ENCODE peak calls at places on chromosomes 6 and 20, in five cellular contexts. One of them, this sample, is unnamed.
A peak's percentile ranks its signal among the peaks of the same experiment; 100 is the strongest.

GRCh38 chr6:52497652-52498408 is 77.7 kb downstream of the EFHC1 start:
- DNase-seq in sigmoid colon: peak; percentile 82
- DNase-seq in DND-41: no peak
- DNase-seq in AG04449: no peak
- DNase-seq in tibial artery: no peak
- DNase-seq in this sample: no peak

GRCh38 chr6:157219201-157220200 is 103.8 kb downstream of the TMEM242 start:
- DNase-seq in sigmoid colon: no peak
- DNase-seq in DND-41: no peak
- DNase-seq in AG04449: no peak
- DNase-seq in tibial artery: no peak
- DNase-seq in this sample: no peak

GRCh38 chr20:45821942-45822341 is 5.2 kb downstream of the TNNC2 start:
- DNase-seq in sigmoid colon: no peak
- DNase-seq in DND-41: no peak
- DNase-seq in AG04449: no peak
- DNase-seq in tibial artery: no peak
- DNase-seq in this sample: no peak

GRCh38 chr6:90818163-90818562 is 231.3 kb upstream of the MAP3K7 start:
- DNase-seq in sigmoid colon: no peak
- DNase-seq in DND-41: no peak
- DNase-seq in AG04449: no peak
- DNase-seq in tibial artery: no peak
- DNase-seq in this sample: no peak

GRCh38 chr20:46251211-46251673 is 57.1 kb downstream of the CDH22 start:
- DNase-seq in sigmoid colon: no peak
- DNase-seq in DND-41: no peak
- DNase-seq in AG04449: no peak
- DNase-seq in tibial artery: no peak
- DNase-seq in this sample: no peak

GRCh38 chr6:72553531-72554202 is 68.2 kb upstream of the KCNQ5 start:
- DNase-seq in sigmoid colon: no peak
- DNase-seq in DND-41: no peak
- DNase-seq in AG04449: peak; percentile 56
- DNase-seq in tibial artery: no peak
- DNase-seq in this sample: no peak

GRCh38 chr20:8812818-8813217 is 256.1 kb upstream of the PLCB4 start:
- DNase-seq in sigmoid colon: peak; percentile 56
- DNase-seq in DND-41: no peak
- DNase-seq in AG04449: no peak
- DNase-seq in tibial artery: peak; percentile 30
- DNase-seq in this sample: no peak

GRCh38 chr20:45069261-45069660 is 31.7 kb downstream of the KCNS1 start:
- DNase-seq in sigmoid colon: no peak
- DNase-seq in DND-41: no peak
- DNase-seq in AG04449: no peak
- DNase-seq in tibial artery: no peak
- DNase-seq in this sample: no peak

GRCh38 chr6:56555438-56555872 is 87.2 kb downstream of the DST start:
- DNase-seq in sigmoid colon: peak; percentile 66
- DNase-seq in DND-41: no peak
- DNase-seq in AG04449: no peak
- DNase-seq in tibial artery: no peak
- DNase-seq in this sample: no peak

GRCh38 chr6:23244300-23244699 is 674.9 kb downstream of the HDGFL1 start:
- DNase-seq in sigmoid colon: no peak
- DNase-seq in DND-41: no peak
- DNase-seq in AG04449: peak; percentile 64
- DNase-seq in tibial artery: no peak
- DNase-seq in this sample: no peak

GRCh38 chr6:23246901-23247300 is 677.5 kb downstream of the HDGFL1 start:
- DNase-seq in sigmoid colon: no peak
- DNase-seq in DND-41: no peak
- DNase-seq in AG04449: no peak
- DNase-seq in tibial artery: no peak
- DNase-seq in this sample: no peak

GRCh38 chr6:23243858-23244257 is 674.5 kb downstream of the HDGFL1 start:
- DNase-seq in sigmoid colon: no peak
- DNase-seq in DND-41: no peak
- DNase-seq in AG04449: no peak
- DNase-seq in tibial artery: no peak
- DNase-seq in this sample: no peak

GRCh38 chr6:23245559-23245958 is 676.2 kb downstream of the HDGFL1 start:
- DNase-seq in sigmoid colon: no peak
- DNase-seq in DND-41: no peak
- DNase-seq in AG04449: no peak
- DNase-seq in tibial artery: no peak
- DNase-seq in this sample: no peak
- H3K4me3 ChIP-seq in sigmoid colon: no peak overlapping the region
- H3K4me3 ChIP-seq in DND-41: no peak overlapping the region
- H3K4me3 ChIP-seq in AG04449: no peak overlapping the region
- H3K4me3 ChIP-seq in tibial artery: no peak overlapping the region
- H3K4me3 ChIP-seq in this sample: no peak overlapping the region

GRCh38 chr20:19934792-19935491 is 82.2 kb upstream of the NAA20 start:
- DNase-seq in sigmoid colon: peak; percentile 79
- DNase-seq in DND-41: no peak
- DNase-seq in AG04449: no peak
- DNase-seq in tibial artery: peak; percentile 58
- DNase-seq in this sample: no peak
- H3K4me3 ChIP-seq in sigmoid colon: peak overlapping the region; percentile 19
- H3K4me3 ChIP-seq in DND-41: no peak overlapping the region
- H3K4me3 ChIP-seq in AG04449: no peak overlapping the region
- H3K4me3 ChIP-seq in tibial artery: peak overlapping the region; percentile 13
- H3K4me3 ChIP-seq in this sample: no peak overlapping the region

GRCh38 chr6:143607959-143608358 is 69.8 kb upstream of the PHACTR2 start:
- DNase-seq in sigmoid colon: no peak
- DNase-seq in DND-41: no peak
- DNase-seq in AG04449: no peak
- DNase-seq in tibial artery: no peak
- DNase-seq in this sample: no peak
- H3K4me3 ChIP-seq in sigmoid colon: no peak overlapping the region
- H3K4me3 ChIP-seq in DND-41: no peak overlapping the region
- H3K4me3 ChIP-seq in AG04449: no peak overlapping the region
- H3K4me3 ChIP-seq in tibial artery: no peak overlapping the region
- H3K4me3 ChIP-seq in this sample: no peak overlapping the region

DNA sequence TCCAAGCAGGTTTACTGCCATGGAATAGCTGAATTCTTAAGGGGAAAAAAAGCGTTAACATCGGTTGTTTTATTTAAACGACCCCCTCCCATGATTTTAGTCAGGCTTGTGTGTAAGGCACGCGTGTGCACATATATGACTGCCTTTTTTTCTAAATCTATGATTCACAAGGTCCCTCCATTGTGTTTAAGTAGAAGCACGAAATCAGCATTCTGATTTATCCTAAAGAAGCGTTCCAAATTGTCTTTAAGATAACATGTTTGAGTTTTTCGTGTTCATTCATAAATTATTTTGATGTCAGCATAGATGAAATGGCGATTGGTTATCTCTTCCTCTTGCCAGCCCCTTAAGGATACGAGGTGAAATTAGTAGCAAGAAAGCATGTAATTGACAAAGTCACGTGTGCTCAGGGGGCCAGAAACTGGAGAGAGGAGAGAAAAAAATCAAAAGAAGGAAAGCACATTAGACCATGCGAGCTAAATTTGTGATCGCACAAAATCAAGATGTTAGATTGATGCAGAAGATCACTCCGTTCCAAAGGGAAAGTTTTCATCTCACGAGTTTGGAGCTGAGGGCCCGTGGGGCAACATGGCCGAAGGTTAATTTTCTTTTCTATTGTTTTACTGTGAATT is at the start of gene LIN28B:
- DNase-seq in sigmoid colon: no peak
- DNase-seq in DND-41: no peak
- DNase-seq in AG04449: no peak
- DNase-seq in tibial artery: no peak
- DNase-seq in this sample: no peak
- H3K4me3 ChIP-seq in sigmoid colon: no peak within 1 kb of the TSS
- H3K4me3 ChIP-seq in DND-41: peak within 1 kb of the TSS; percentile 56
- H3K4me3 ChIP-seq in AG04449: no peak within 1 kb of the TSS
- H3K4me3 ChIP-seq in tibial artery: no peak within 1 kb of the TSS
- H3K4me3 ChIP-seq in this sample: no peak within 1 kb of the TSS